ENCODE peak calls at places on chromosomes 1 and 21, in six cellular contexts. One of them, this sample, is unnamed. For H3K27me3, the result is how much of the 10 kb centered on the place peaks cover.

GRCh38 chr1:33060579-33061083 is 20.3 kb upstream of the AZIN2 start:
- DNase-seq in fibroblast of lung: peak
- DNase-seq in neural progenitor cell: no peak
- DNase-seq in keratinocyte: peak
- DNase-seq in PC-3: peak
- DNase-seq in IMR-90: peak
- DNase-seq in this sample: peak

GRCh38 chr1:38013027-38013588 is 574 bp downstream of the UTP11 start:
- DNase-seq in fibroblast of lung: peak
- DNase-seq in neural progenitor cell: no peak
- DNase-seq in keratinocyte: no peak
- DNase-seq in PC-3: peak
- DNase-seq in IMR-90: peak
- DNase-seq in this sample: peak

GRCh38 chr21:44931501-44932365 is 8.1 kb upstream of the SLX9 start:
- DNase-seq in fibroblast of lung: no peak
- DNase-seq in neural progenitor cell: no peak
- DNase-seq in keratinocyte: no peak
- DNase-seq in PC-3: peak
- DNase-seq in IMR-90: no peak
- DNase-seq in this sample: no peak

GRCh38 chr1:118396279-118396678 is 211.3 kb upstream of the SPAG17 start:
- DNase-seq in fibroblast of lung: no peak
- DNase-seq in neural progenitor cell: no peak
- DNase-seq in keratinocyte: no peak
- DNase-seq in PC-3: no peak
- DNase-seq in IMR-90: no peak
- DNase-seq in this sample: no peak

GRCh38 chr1:16324456-16324890 is 27.8 kb downstream of the FBXO42 start:
- DNase-seq in fibroblast of lung: peak
- DNase-seq in neural progenitor cell: no peak
- DNase-seq in keratinocyte: no peak
- DNase-seq in PC-3: peak
- DNase-seq in IMR-90: peak
- DNase-seq in this sample: peak

GRCh38 chr1:15295676-15296075 is 48.7 kb downstream of the FHAD1 start:
- DNase-seq in fibroblast of lung: no peak
- DNase-seq in neural progenitor cell: no peak
- DNase-seq in keratinocyte: no peak
- DNase-seq in PC-3: peak
- DNase-seq in IMR-90: peak
- DNase-seq in this sample: peak

GRCh38 chr21:35974801-35975200 is 85.5 kb downstream of the SETD4 start:
- DNase-seq in fibroblast of lung: peak
- DNase-seq in neural progenitor cell: no peak
- DNase-seq in keratinocyte: no peak
- DNase-seq in PC-3: peak
- DNase-seq in IMR-90: peak
- DNase-seq in this sample: no peak

GRCh38 chr1:37509181-37509580 is 5.4 kb downstream of the MEAF6 start:
- DNase-seq in fibroblast of lung: peak
- DNase-seq in neural progenitor cell: peak
- DNase-seq in keratinocyte: no peak
- DNase-seq in PC-3: peak
- DNase-seq in IMR-90: peak
- DNase-seq in this sample: peak

GRCh38 chr1:79293611-79294010 is 287.1 kb upstream of the ADGRL4 start:
- DNase-seq in fibroblast of lung: peak
- DNase-seq in neural progenitor cell: no peak
- DNase-seq in keratinocyte: no peak
- DNase-seq in PC-3: peak
- DNase-seq in IMR-90: peak
- DNase-seq in this sample: peak

GRCh38 chr1:98988906-98989603 is 15.6 kb downstream of the PLPPR5 start:
- DNase-seq in fibroblast of lung: peak
- DNase-seq in neural progenitor cell: no peak
- DNase-seq in keratinocyte: no peak
- DNase-seq in PC-3: no peak
- DNase-seq in IMR-90: peak
- DNase-seq in this sample: no peak

GRCh38 chr1:98201640-98202039 is 280.8 kb upstream of the DPYD start:
- DNase-seq in fibroblast of lung: peak
- DNase-seq in neural progenitor cell: no peak
- DNase-seq in keratinocyte: no peak
- DNase-seq in PC-3: no peak
- DNase-seq in IMR-90: peak
- DNase-seq in this sample: no peak

GRCh38 chr1:50735443-50735842 is 224.6 kb downstream of the FAF1 start:
- DNase-seq in fibroblast of lung: peak
- DNase-seq in neural progenitor cell: peak
- DNase-seq in keratinocyte: no peak
- DNase-seq in PC-3: peak
- DNase-seq in IMR-90: peak
- DNase-seq in this sample: no peak

GRCh38 chr1:3651939-3652537 is at the start of gene TP73:
- DNase-seq in fibroblast of lung: peak
- DNase-seq in neural progenitor cell: peak
- DNase-seq in keratinocyte: no peak
- DNase-seq in PC-3: peak
- DNase-seq in IMR-90: no peak
- DNase-seq in this sample: peak

GRCh38 chr1:26493905-26494304 is 21.7 kb downstream of the HMGN2 start:
- DNase-seq in fibroblast of lung: no peak
- DNase-seq in neural progenitor cell: no peak
- DNase-seq in keratinocyte: no peak
- DNase-seq in PC-3: no peak
- DNase-seq in IMR-90: no peak
- DNase-seq in this sample: no peak

GRCh38 chr21:17548262-17548661 is 35.4 kb downstream of the CXADR start:
- DNase-seq in fibroblast of lung: no peak
- DNase-seq in neural progenitor cell: no peak
- DNase-seq in keratinocyte: no peak
- DNase-seq in PC-3: no peak
- DNase-seq in IMR-90: peak
- DNase-seq in this sample: no peak

GRCh38 chr1:2132222-2133038 is 62.1 kb downstream of the FAAP20 start:
- DNase-seq in fibroblast of lung: peak
- DNase-seq in neural progenitor cell: peak
- DNase-seq in keratinocyte: no peak
- DNase-seq in PC-3: peak
- DNase-seq in IMR-90: peak
- DNase-seq in this sample: peak
- TF ChIP-seq CTCF in fibroblast of lung: peak
- TF ChIP-seq CTCF in neural progenitor cell: peak
- TF ChIP-seq CTCF in keratinocyte: no peak
- TF ChIP-seq CTCF in PC-3: peak
- TF ChIP-seq CTCF in IMR-90: peak
- TF ChIP-seq CTCF in this sample: peak

GRCh38 chr1:220879509-220880366 is 495 bp downstream of the HLX start:
- DNase-seq in fibroblast of lung: peak
- DNase-seq in neural progenitor cell: peak
- DNase-seq in keratinocyte: no peak
- DNase-seq in PC-3: peak
- DNase-seq in IMR-90: peak
- DNase-seq in this sample: peak

GRCh38 chr1:220879090-220879508 is at the start of gene HLX:
- DNase-seq in fibroblast of lung: peak
- DNase-seq in neural progenitor cell: peak
- DNase-seq in keratinocyte: no peak
- DNase-seq in PC-3: peak
- DNase-seq in IMR-90: peak
- DNase-seq in this sample: peak

GRCh38 chr1:220876511-220877347 is 2.5 kb upstream of the HLX start:
- DNase-seq in fibroblast of lung: peak
- DNase-seq in neural progenitor cell: peak
- DNase-seq in keratinocyte: no peak
- DNase-seq in PC-3: no peak
- DNase-seq in IMR-90: no peak
- DNase-seq in this sample: no peak

GRCh38 chr1:220878223-220879081 is 791 bp upstream of the HLX start:
- DNase-seq in fibroblast of lung: no peak
- DNase-seq in neural progenitor cell: peak
- DNase-seq in keratinocyte: no peak
- DNase-seq in PC-3: no peak
- DNase-seq in IMR-90: no peak
- DNase-seq in this sample: no peak

GRCh38 chr1:220877348-220878095 is 1.7 kb upstream of the HLX start:
- DNase-seq in fibroblast of lung: no peak
- DNase-seq in neural progenitor cell: peak
- DNase-seq in keratinocyte: no peak
- DNase-seq in PC-3: no peak
- DNase-seq in IMR-90: no peak
- DNase-seq in this sample: no peak
- H3K27me3 ChIP-seq in fibroblast of lung: under half
- H3K27me3 ChIP-seq in neural progenitor cell: half or more
- H3K27me3 ChIP-seq in keratinocyte: half or more
- H3K27me3 ChIP-seq in PC-3: under half
- H3K27me3 ChIP-seq in IMR-90: under half
- H3K27me3 ChIP-seq in this sample: under half

GRCh38 chr1:86596253-86596652 is 49.4 kb downstream of the CLCA4 start:
- DNase-seq in fibroblast of lung: peak
- DNase-seq in neural progenitor cell: no peak
- DNase-seq in keratinocyte: no peak
- DNase-seq in PC-3: no peak
- DNase-seq in IMR-90: no peak
- DNase-seq in this sample: peak
- H3K4me2 ChIP-seq in fibroblast of lung: no peak
- H3K4me2 ChIP-seq in neural progenitor cell: no peak
- H3K4me2 ChIP-seq in keratinocyte: no peak
- H3K4me2 ChIP-seq in PC-3: no peak
- H3K4me2 ChIP-seq in IMR-90: no peak
- H3K4me2 ChIP-seq in this sample: no peak

GRCh38 chr1:89804646-89805237 is 16.1 kb upstream of the LRRC8D start:
- DNase-seq in fibroblast of lung: peak
- DNase-seq in neural progenitor cell: peak
- DNase-seq in keratinocyte: peak
- DNase-seq in PC-3: peak
- DNase-seq in IMR-90: peak
- DNase-seq in this sample: peak
- TF ChIP-seq CTCF in fibroblast of lung: peak
- TF ChIP-seq CTCF in neural progenitor cell: peak
- TF ChIP-seq CTCF in keratinocyte: peak
- TF ChIP-seq CTCF in PC-3: peak
- TF ChIP-seq CTCF in IMR-90: peak
- TF ChIP-seq CTCF in this sample: peak

GRCh38 chr1:9196129-9197040 is 38.2 kb upstream of the H6PD start:
- DNase-seq in fibroblast of lung: peak
- DNase-seq in neural progenitor cell: peak
- DNase-seq in keratinocyte: no peak
- DNase-seq in PC-3: peak
- DNase-seq in IMR-90: peak
- DNase-seq in this sample: peak
- H3K27me3 ChIP-seq in fibroblast of lung: under half
- H3K27me3 ChIP-seq in neural progenitor cell: under half
- H3K27me3 ChIP-seq in keratinocyte: under half
- H3K27me3 ChIP-seq in PC-3: under half
- H3K27me3 ChIP-seq in IMR-90: under half
- H3K27me3 ChIP-seq in this sample: under half

GRCh38 chr1:94929351-94929814 is 2.5 kb upstream of the CNN3 start:
- DNase-seq in fibroblast of lung: no peak
- DNase-seq in neural progenitor cell: no peak
- DNase-seq in keratinocyte: no peak
- DNase-seq in PC-3: no peak
- DNase-seq in IMR-90: no peak
- DNase-seq in this sample: no peak
- H3K4me2 ChIP-seq in fibroblast of lung: peak
- H3K4me2 ChIP-seq in neural progenitor cell: peak
- H3K4me2 ChIP-seq in keratinocyte: no peak
- H3K4me2 ChIP-seq in PC-3: no peak
- H3K4me2 ChIP-seq in IMR-90: peak
- H3K4me2 ChIP-seq in this sample: no peak

GRCh38 chr1:184634296-184634695 is 120.4 kb downstream of the EDEM3 start:
- DNase-seq in fibroblast of lung: no peak
- DNase-seq in neural progenitor cell: peak
- DNase-seq in keratinocyte: no peak
- DNase-seq in PC-3: no peak
- DNase-seq in IMR-90: no peak
- DNase-seq in this sample: no peak
- TF ChIP-seq CTCF in fibroblast of lung: no peak
- TF ChIP-seq CTCF in neural progenitor cell: no peak
- TF ChIP-seq CTCF in keratinocyte: no peak
- TF ChIP-seq CTCF in PC-3: no peak
- TF ChIP-seq CTCF in IMR-90: no peak
- TF ChIP-seq CTCF in this sample: no peak

GRCh38 chr1:203628997-203629508 is 2.4 kb downstream of the ATP2B4 start:
- DNase-seq in fibroblast of lung: peak
- DNase-seq in neural progenitor cell: no peak
- DNase-seq in keratinocyte: no peak
- DNase-seq in PC-3: no peak
- DNase-seq in IMR-90: no peak
- DNase-seq in this sample: no peak
- H3K27me3 ChIP-seq in fibroblast of lung: under half
- H3K27me3 ChIP-seq in neural progenitor cell: under half
- H3K27me3 ChIP-seq in keratinocyte: under half
- H3K27me3 ChIP-seq in PC-3: under half
- H3K27me3 ChIP-seq in IMR-90: under half
- H3K27me3 ChIP-seq in this sample: under half

DNA sequence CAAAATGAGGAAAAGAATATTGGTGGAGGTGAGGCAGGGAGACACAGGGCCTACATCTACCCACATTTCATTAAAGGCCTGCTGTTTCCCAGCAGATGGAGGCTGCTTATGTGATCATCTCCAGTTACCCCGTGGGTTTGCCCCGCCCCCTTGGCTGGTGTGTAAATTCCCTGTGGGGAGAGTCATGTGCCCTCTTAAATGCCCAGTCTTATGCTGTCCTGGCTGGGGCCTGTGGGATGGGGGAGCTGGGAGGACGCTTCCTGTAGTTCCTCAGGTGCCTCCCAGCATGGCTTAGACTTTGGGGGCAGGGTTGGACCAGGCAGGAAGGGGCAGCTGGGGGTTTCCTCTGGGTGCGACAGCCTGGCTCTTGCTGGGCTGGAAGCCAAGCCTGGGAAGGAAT is 15.5 kb upstream of the CITED4 start:
- DNase-seq in fibroblast of lung: peak
- DNase-seq in neural progenitor cell: no peak
- DNase-seq in keratinocyte: peak
- DNase-seq in PC-3: peak
- DNase-seq in IMR-90: peak
- DNase-seq in this sample: peak
- H3K4me2 ChIP-seq in fibroblast of lung: no peak
- H3K4me2 ChIP-seq in neural progenitor cell: no peak
- H3K4me2 ChIP-seq in keratinocyte: peak
- H3K4me2 ChIP-seq in PC-3: peak
- H3K4me2 ChIP-seq in IMR-90: no peak
- H3K4me2 ChIP-seq in this sample: peak